ENCODE peak calls at places on chromosomes 2 and 18, in six cellular contexts. One of them, this sample, is unnamed.

GRCh38 chr2:84319566-84319965 is 139.5 kb downstream of the SUCLG1 start:
- DNase-seq in neural crest cell: no peak
- DNase-seq in AG09319: no peak
- DNase-seq in upper lobe of right lung: no peak
- DNase-seq in bronchial epithelial cell: no peak
- DNase-seq in tibial artery: no peak
- DNase-seq in this sample: no peak

GRCh38 chr18:75314606-75315005 is 104.0 kb downstream of the TSHZ1 start:
- DNase-seq in bronchial epithelial cell: no peak
- DNase-seq in AG09319: no peak
- DNase-seq in tibial artery: no peak
- DNase-seq in neural crest cell: no peak
- DNase-seq in upper lobe of right lung: no peak
- DNase-seq in this sample: no peak

GRCh38 chr2:26018184-26018716 is 15.6 kb upstream of the RAB10 start:
- DNase-seq in tibial artery: peak
- DNase-seq in AG09319: peak
- DNase-seq in neural crest cell: no peak
- DNase-seq in upper lobe of right lung: peak
- DNase-seq in bronchial epithelial cell: peak
- DNase-seq in this sample: no peak

GRCh38 chr2:222655406-222655747 is 515 bp downstream of the FARSB start:
- DNase-seq in bronchial epithelial cell: peak
- DNase-seq in upper lobe of right lung: no peak
- DNase-seq in AG09319: no peak
- DNase-seq in neural crest cell: no peak
- DNase-seq in tibial artery: no peak
- DNase-seq in this sample: no peak

GRCh38 chr18:3453540-3454364 is 3.8 kb downstream of the TGIF1 start:
- DNase-seq in neural crest cell: peak
- DNase-seq in upper lobe of right lung: peak
- DNase-seq in tibial artery: peak
- DNase-seq in bronchial epithelial cell: peak
- DNase-seq in AG09319: peak
- DNase-seq in this sample: no peak

GRCh38 chr18:37537868-37538525 is 27.6 kb downstream of the CELF4 start:
- DNase-seq in tibial artery: peak
- DNase-seq in AG09319: peak
- DNase-seq in upper lobe of right lung: peak
- DNase-seq in neural crest cell: peak
- DNase-seq in bronchial epithelial cell: peak
- DNase-seq in this sample: no peak

GRCh38 chr18:21115519-21116411 is 4.2 kb upstream of the ROCK1 start:
- DNase-seq in neural crest cell: no peak
- DNase-seq in tibial artery: no peak
- DNase-seq in AG09319: peak
- DNase-seq in upper lobe of right lung: peak
- DNase-seq in bronchial epithelial cell: no peak
- DNase-seq in this sample: no peak

GRCh38 chr18:34697233-34697632 is 12.9 kb upstream of the DTNA start:
- DNase-seq in neural crest cell: no peak
- DNase-seq in bronchial epithelial cell: peak
- DNase-seq in upper lobe of right lung: no peak
- DNase-seq in tibial artery: no peak
- DNase-seq in AG09319: no peak
- DNase-seq in this sample: no peak

GRCh38 chr2:85564144-85564563 is 2.9 kb upstream of the GGCX start:
- DNase-seq in tibial artery: no peak
- DNase-seq in upper lobe of right lung: no peak
- DNase-seq in bronchial epithelial cell: no peak
- DNase-seq in AG09319: no peak
- DNase-seq in neural crest cell: no peak
- DNase-seq in this sample: no peak

GRCh38 chr2:231715988-231716616 is 7.8 kb downstream of the PTMA start:
- DNase-seq in tibial artery: no peak
- DNase-seq in bronchial epithelial cell: no peak
- DNase-seq in neural crest cell: no peak
- DNase-seq in AG09319: no peak
- DNase-seq in upper lobe of right lung: no peak
- DNase-seq in this sample: no peak

GRCh38 chr2:39492095-39492590 is 55.1 kb upstream of the MAP4K3 start:
- DNase-seq in bronchial epithelial cell: peak
- DNase-seq in AG09319: peak
- DNase-seq in upper lobe of right lung: no peak
- DNase-seq in tibial artery: no peak
- DNase-seq in neural crest cell: no peak
- DNase-seq in this sample: peak

GRCh38 chr18:48293954-48294893 is 115.0 kb downstream of the ZBTB7C start:
- DNase-seq in upper lobe of right lung: peak
- DNase-seq in neural crest cell: no peak
- DNase-seq in bronchial epithelial cell: peak
- DNase-seq in tibial artery: peak
- DNase-seq in AG09319: no peak
- DNase-seq in this sample: no peak

GRCh38 chr2:169362346-169363026 is at the start of gene LRP2:
- DNase-seq in upper lobe of right lung: peak
- DNase-seq in tibial artery: no peak
- DNase-seq in bronchial epithelial cell: no peak
- DNase-seq in AG09319: no peak
- DNase-seq in neural crest cell: peak
- DNase-seq in this sample: no peak

DNA sequence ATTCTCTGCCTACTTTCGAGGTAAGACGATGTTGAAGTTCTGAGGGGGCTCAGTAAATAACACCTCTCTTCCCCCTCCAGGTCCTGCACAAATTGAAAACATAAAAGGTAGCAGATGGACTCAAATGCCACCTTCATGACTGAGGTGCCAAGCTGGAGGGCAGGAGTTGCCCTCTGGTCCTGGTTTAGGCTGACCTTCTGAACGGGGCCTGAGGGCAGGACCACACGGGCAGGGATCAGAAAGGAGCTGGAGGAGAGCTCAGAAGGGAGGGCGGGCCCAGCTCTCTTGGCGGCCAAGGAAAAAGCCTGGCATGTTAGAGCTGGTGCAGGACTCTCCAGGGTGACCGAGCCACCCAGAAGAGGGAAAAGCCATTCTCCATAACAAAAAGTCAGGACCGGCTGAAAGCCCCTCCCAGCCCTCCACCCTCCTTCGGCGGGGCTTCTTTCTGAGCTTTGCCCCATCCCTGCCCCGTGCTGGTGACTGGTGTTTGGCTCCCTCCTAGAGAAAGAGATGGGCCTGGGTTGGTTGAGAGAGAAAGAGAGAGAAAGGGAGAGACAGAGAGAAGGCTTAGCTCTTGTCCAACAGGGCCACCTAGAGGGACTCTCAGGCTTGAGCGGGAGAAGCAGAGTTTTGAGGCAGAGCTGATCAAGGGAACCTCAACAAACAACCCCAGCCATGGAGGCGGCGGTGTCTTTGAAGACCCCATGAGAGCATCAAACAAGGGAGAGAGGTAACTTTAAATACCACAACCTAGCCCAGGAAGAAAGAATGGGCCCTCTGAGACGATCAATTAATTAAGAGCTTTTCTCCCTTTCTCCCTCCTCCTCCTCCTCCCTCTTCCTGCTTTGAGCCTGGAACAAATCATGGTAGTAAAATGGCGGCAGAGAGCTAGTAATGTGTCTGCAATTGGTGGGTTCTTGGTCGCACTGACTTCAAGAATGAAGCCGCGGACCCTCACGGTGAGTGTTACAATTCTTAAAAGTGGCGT is 50.8 kb downstream of the WIPF1 start:
- DNase-seq in tibial artery: no peak
- DNase-seq in bronchial epithelial cell: peak
- DNase-seq in AG09319: no peak
- DNase-seq in upper lobe of right lung: no peak
- DNase-seq in neural crest cell: no peak
- DNase-seq in this sample: no peak
- TF ChIP-seq CTCF in tibial artery: no peak
- TF ChIP-seq CTCF in bronchial epithelial cell: peak
- TF ChIP-seq CTCF in AG09319: peak
- TF ChIP-seq CTCF in upper lobe of right lung: peak
- TF ChIP-seq CTCF in neural crest cell: peak
- TF ChIP-seq CTCF in this sample: peak

GRCh38 chr2:239115616-239116015 is 267.7 kb downstream of the TWIST2 start:
- DNase-seq in bronchial epithelial cell: no peak
- DNase-seq in upper lobe of right lung: no peak
- DNase-seq in AG09319: no peak
- DNase-seq in neural crest cell: no peak
- DNase-seq in tibial artery: no peak
- DNase-seq in this sample: no peak

GRCh38 chr2:239113592-239113991 is 265.7 kb downstream of the TWIST2 start:
- DNase-seq in tibial artery: no peak
- DNase-seq in upper lobe of right lung: no peak
- DNase-seq in neural crest cell: no peak
- DNase-seq in AG09319: no peak
- DNase-seq in bronchial epithelial cell: no peak
- DNase-seq in this sample: no peak

GRCh38 chr2:239114616-239115265 is 266.9 kb downstream of the TWIST2 start:
- DNase-seq in tibial artery: no peak
- DNase-seq in bronchial epithelial cell: no peak
- DNase-seq in AG09319: no peak
- DNase-seq in neural crest cell: no peak
- DNase-seq in upper lobe of right lung: no peak
- DNase-seq in this sample: no peak

GRCh38 chr2:239113164-239113563 is 265.3 kb downstream of the TWIST2 start:
- DNase-seq in AG09319: no peak
- DNase-seq in neural crest cell: no peak
- DNase-seq in upper lobe of right lung: no peak
- DNase-seq in tibial artery: no peak
- DNase-seq in bronchial epithelial cell: no peak
- DNase-seq in this sample: no peak

DNA sequence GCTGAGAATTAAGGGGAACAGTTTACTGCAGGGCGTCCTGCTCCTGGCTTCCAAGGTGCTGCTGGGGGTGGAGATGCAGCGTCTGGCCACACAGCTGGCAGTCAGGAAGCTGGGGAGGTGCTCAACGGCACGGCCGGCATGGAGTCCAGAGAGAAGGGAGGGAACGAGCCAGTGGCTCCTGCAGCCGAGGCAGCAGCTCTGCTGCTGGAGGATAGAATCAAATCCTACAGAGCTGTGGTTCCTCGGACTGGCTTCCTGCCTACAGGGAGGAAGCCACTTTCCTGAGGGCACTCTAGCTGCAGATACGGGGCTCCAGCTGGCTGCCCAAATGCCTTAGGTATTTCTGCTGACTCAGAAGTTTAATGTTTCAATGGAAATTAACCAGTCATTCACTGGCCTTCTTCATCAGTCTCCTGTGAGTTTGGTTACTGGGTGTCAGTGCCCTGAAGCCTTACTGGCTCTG is 266.3 kb downstream of the TWIST2 start:
- DNase-seq in bronchial epithelial cell: no peak
- DNase-seq in AG09319: peak
- DNase-seq in tibial artery: no peak
- DNase-seq in neural crest cell: no peak
- DNase-seq in upper lobe of right lung: no peak
- DNase-seq in this sample: no peak
- TF ChIP-seq CTCF in bronchial epithelial cell: no peak
- TF ChIP-seq CTCF in AG09319: no peak
- TF ChIP-seq CTCF in tibial artery: no peak
- TF ChIP-seq CTCF in neural crest cell: no peak
- TF ChIP-seq CTCF in upper lobe of right lung: no peak
- TF ChIP-seq CTCF in this sample: no peak

GRCh38 chr18:9137168-9138066 is 836 bp downstream of the ANKRD12 start:
- DNase-seq in tibial artery: peak
- DNase-seq in upper lobe of right lung: peak
- DNase-seq in neural crest cell: peak
- DNase-seq in AG09319: peak
- DNase-seq in bronchial epithelial cell: peak
- DNase-seq in this sample: no peak
- TF ChIP-seq CTCF in tibial artery: peak
- TF ChIP-seq CTCF in upper lobe of right lung: no peak
- TF ChIP-seq CTCF in neural crest cell: no peak
- TF ChIP-seq CTCF in AG09319: no peak
- TF ChIP-seq CTCF in bronchial epithelial cell: no peak
- TF ChIP-seq CTCF in this sample: no peak

GRCh38 chr2:158598856-158599517 is 142.2 kb downstream of the PKP4 start:
- DNase-seq in tibial artery: no peak
- DNase-seq in upper lobe of right lung: no peak
- DNase-seq in neural crest cell: no peak
- DNase-seq in bronchial epithelial cell: peak
- DNase-seq in AG09319: no peak
- DNase-seq in this sample: no peak
- TF ChIP-seq CTCF in tibial artery: no peak
- TF ChIP-seq CTCF in upper lobe of right lung: no peak
- TF ChIP-seq CTCF in neural crest cell: no peak
- TF ChIP-seq CTCF in bronchial epithelial cell: no peak
- TF ChIP-seq CTCF in AG09319: no peak
- TF ChIP-seq CTCF in this sample: no peak